ENCODE peak calls at places on chromosome 4, in six cellular contexts. E, Q, W, T, F and Y are unnamed samples.

GRCh38 chr4:157072002-157072401 is 3.9 kb upstream of the GLRB start:
- DNase-seq in E (no peak), Q (no peak), W (no peak), T (no peak), F (no peak), Y (no peak)

GRCh38 chr4:125132281-125132680 is 182.5 kb upstream of the FAT4 start:
- DNase-seq in E (no peak), Q (no peak), W (no peak), T (no peak), F (no peak), Y (no peak)

GRCh38 chr4:24924309-24924781 is 11.5 kb upstream of the CCDC149 start:
- DNase-seq in E (no peak), Q (peak), W (no peak), T (no peak), F (no peak), Y (no peak)

GRCh38 chr4:37279121-37279520 is 34.6 kb downstream of the NWD2 start:
- DNase-seq in E (no peak), Q (no peak), W (no peak), T (no peak), F (no peak), Y (no peak)

GRCh38 chr4:1264942-1265341 is 16.0 kb upstream of the CTBP1 start:
- DNase-seq in E (no peak), Q (no peak), W (peak), T (no peak), F (no peak), Y (peak)

GRCh38 chr4:54662123-54662522 is 4.4 kb downstream of the KIT start:
- DNase-seq in E (no peak), Q (no peak), W (no peak), T (no peak), F (no peak), Y (no peak)

GRCh38 chr4:79651516-79651915 is 243.5 kb upstream of the GK2 start:
- DNase-seq in E (no peak), Q (no peak), W (no peak), T (no peak), F (no peak), Y (no peak)

GRCh38 chr4:83208776-83209365 is 75.7 kb downstream of the COQ2 start:
- DNase-seq in E (no peak), Q (no peak), W (no peak), T (no peak), F (no peak), Y (no peak)

GRCh38 chr4:76200771-76201224 is 12.8 kb downstream of the SCARB2 start:
- DNase-seq in E (no peak), Q (no peak), W (no peak), T (peak), F (no peak), Y (no peak)

GRCh38 chr4:41744572-41745291 is 3.8 kb downstream of the PHOX2B start:
- DNase-seq in E (no peak), Q (no peak), W (no peak), T (no peak), F (no peak), Y (no peak)

GRCh38 chr4:26176621-26177121 is 144.1 kb upstream of the RBPJ start:
- DNase-seq in E (no peak), Q (no peak), W (no peak), T (no peak), F (no peak), Y (no peak)

GRCh38 chr4:48680848-48681568 is 99.1 kb downstream of the FRYL start:
- DNase-seq in E (no peak), Q (no peak), W (no peak), T (no peak), F (no peak), Y (no peak)

GRCh38 chr4:30839583-30840520 is 119.7 kb downstream of the PCDH7 start:
- DNase-seq in E (no peak), Q (peak), W (no peak), T (peak), F (no peak), Y (no peak)

GRCh38 chr4:41061482-41062185 is 152.7 kb downstream of the APBB2 start:
- DNase-seq in E (no peak), Q (no peak), W (no peak), T (no peak), F (no peak), Y (no peak)

GRCh38 chr4:186695392-186695791 is 28.3 kb downstream of the FAT1 start:
- DNase-seq in E (no peak), Q (no peak), W (no peak), T (peak), F (no peak), Y (no peak)

GRCh38 chr4:4395849-4396627 is 9.1 kb downstream of the NSG1 start:
- DNase-seq in E (no peak), Q (no peak), W (no peak), T (no peak), F (no peak), Y (no peak)

GRCh38 chr4:39323836-39324235 is 42.3 kb downstream of the RFC1 start:
- DNase-seq in E (no peak), Q (no peak), W (no peak), T (no peak), F (no peak), Y (no peak)

GRCh38 chr4:76198411-76199237 is 15.0 kb downstream of the SCARB2 start:
- DNase-seq in E (peak), Q (peak), W (no peak), T (peak), F (no peak), Y (peak)

GRCh38 chr4:24643774-24644520 is 59.6 kb upstream of the DHX15 start:
- DNase-seq in E (no peak), Q (peak), W (no peak), T (no peak), F (no peak), Y (no peak)

GRCh38 chr4:137905930-137906329 is 336.2 kb downstream of the SLC7A11 start:
- DNase-seq in E (no peak), Q (no peak), W (no peak), T (no peak), F (no peak), Y (no peak)

GRCh38 chr4:90727938-90728337 is 600.7 kb downstream of the CCSER1 start:
- DNase-seq in E (no peak), Q (peak), W (no peak), T (no peak), F (no peak), Y (no peak)

GRCh38 chr4:45992728-45993127 is 131.1 kb downstream of the GABRG1 start:
- DNase-seq in E (no peak), Q (no peak), W (no peak), T (no peak), F (no peak), Y (no peak)

GRCh38 chr4:44447563-44448504 is 775 bp downstream of the KCTD8 start:
- DNase-seq in E (no peak), Q (no peak), W (peak), T (no peak), F (no peak), Y (peak)

GRCh38 chr4:56821394-56822263 is at the start of gene SPINK2:
- DNase-seq in E (peak), Q (peak), W (no peak), T (peak), F (peak), Y (no peak)